ENCODE peak calls at places on chromosome 1, in six cellular contexts. P is colonic mucosa; S is bronchial epithelial cell; Z is tibial nerve; H is CD4-positive, alpha-beta T cell; W is psoas muscle. I is an unnamed sample.

GRCh38 chr1:42214447-42214871 is 49.9 kb upstream of the GUCA2A start:
- DNase-seq in P (peak), S (peak), Z (no peak), H (no peak), W (no peak), I (no peak)

GRCh38 chr1:18716785-18717678 is 86.4 kb downstream of the PAX7 start:
- DNase-seq in P (no peak), S (no peak), Z (no peak), H (no peak), W (no peak), I (no peak)

GRCh38 chr1:197692965-197693364 is 82.3 kb downstream of the DENND1B start:
- DNase-seq in P (no peak), S (peak), Z (no peak), H (no peak), W (no peak), I (no peak)

GRCh38 chr1:30427545-30427944 is 295.8 kb downstream of the MATN1 start:
- DNase-seq in P (no peak), S (no peak), Z (no peak), H (no peak), W (no peak), I (no peak)

GRCh38 chr1:163267962-163268361 is 53.8 kb upstream of the NUF2 start:
- DNase-seq in P (no peak), S (no peak), Z (no peak), H (no peak), W (no peak), I (no peak)

GRCh38 chr1:220908757-220909156 is 29.5 kb downstream of the HLX start:
- DNase-seq in P (no peak), S (no peak), Z (no peak), H (no peak), W (no peak), I (no peak)

GRCh38 chr1:8870118-8870517 is 8.4 kb downstream of the ENO1 start:
- DNase-seq in P (no peak), S (no peak), Z (no peak), H (no peak), W (no peak), I (no peak)

GRCh38 chr1:53949651-53950050 is 3.5 kb downstream of the LRRC42 start:
- DNase-seq in P (no peak), S (no peak), Z (no peak), H (no peak), W (no peak), I (no peak)

GRCh38 chr1:43563779-43564616 is 33.3 kb downstream of the PTPRF start:
- DNase-seq in P (no peak), S (peak), Z (no peak), H (no peak), W (no peak), I (peak)

GRCh38 chr1:2499260-2499659 is 23.2 kb downstream of the PLCH2 start:
- DNase-seq in P (no peak), S (no peak), Z (no peak), H (no peak), W (no peak), I (no peak)

GRCh38 chr1:214552174-214552608 is 789 bp upstream of the PTPN14 start:
- DNase-seq in P (peak), S (peak), Z (peak), H (no peak), W (peak), I (peak)

GRCh38 chr1:193216920-193217319 is 30.5 kb upstream of the B3GALT2 start:
- DNase-seq in P (no peak), S (no peak), Z (no peak), H (no peak), W (peak), I (no peak)

GRCh38 chr1:159076753-159077656 is at the start of gene AIM2:
- DNase-seq in P (peak), S (no peak), Z (no peak), H (peak), W (no peak), I (no peak)

GRCh38 chr1:232192781-232193450 is 437.0 kb downstream of the SIPA1L2 start:
- DNase-seq in P (no peak), S (peak), Z (no peak), H (no peak), W (no peak), I (no peak)

GRCh38 chr1:41739061-41739955 is 179.4 kb downstream of the HIVEP3 start:
- DNase-seq in P (peak), S (peak), Z (peak), H (peak), W (peak), I (no peak)

GRCh38 chr1:39818482-39818881 is 29.8 kb upstream of the BMP8B start:
- DNase-seq in P (peak), S (peak), Z (no peak), H (no peak), W (no peak), I (no peak)

GRCh38 chr1:41870076-41870562 is 48.6 kb downstream of the HIVEP3 start:
- DNase-seq in P (no peak), S (peak), Z (no peak), H (no peak), W (no peak), I (no peak)

GRCh38 chr1:998905-999796 is 746 bp downstream of the HES4 start:
- DNase-seq in P (peak), S (no peak), Z (no peak), H (no peak), W (peak), I (peak)

GRCh38 chr1:79822053-79822452 is 815.5 kb upstream of the ADGRL4 start:
- DNase-seq in P (no peak), S (no peak), Z (no peak), H (no peak), W (no peak), I (no peak)

GRCh38 chr1:110053557-110054428 is 16.7 kb downstream of the ALX3 start:
- DNase-seq in P (peak), S (peak), Z (peak), H (peak), W (peak), I (peak)

GRCh38 chr1:100387644-100388350 is 35.5 kb downstream of the CDC14A start:
- DNase-seq in P (no peak), S (peak), Z (no peak), H (no peak), W (no peak), I (no peak)

GRCh38 chr1:24557711-24558121 is 1.8 kb downstream of the NCMAP start:
- DNase-seq in P (no peak), S (no peak), Z (no peak), H (no peak), W (no peak), I (no peak)

GRCh38 chr1:114610546-114611245 is 29.3 kb upstream of the BCAS2 start:
- DNase-seq in P (no peak), S (peak), Z (no peak), H (no peak), W (no peak), I (no peak)

GRCh38 chr1:234893725-234894630 is 234.7 kb downstream of the TOMM20 start:
- DNase-seq in P (no peak), S (peak), Z (no peak), H (no peak), W (no peak), I (no peak)

GRCh38 chr1:224245188-224245587 is 62.1 kb downstream of the DEGS1 start:
- DNase-seq in P (peak), S (no peak), Z (no peak), H (no peak), W (peak), I (no peak)

GRCh38 chr1:204888294-204888693 is 17.6 kb downstream of the NFASC start:
- DNase-seq in P (no peak), S (no peak), Z (no peak), H (no peak), W (no peak), I (no peak)

GRCh38 chr1:45003741-45004140 is 7.4 kb downstream of the HECTD3 start:
- DNase-seq in P (no peak), S (no peak), Z (no peak), H (no peak), W (no peak), I (no peak)

GRCh38 chr1:157156058-157156541 is 17.9 kb upstream of the ETV3 start:
- DNase-seq in P (peak), S (peak), Z (peak), H (peak), W (peak), I (peak)

GRCh38 chr1:147892216-147892615 is 10.4 kb upstream of the GJA8 start:
- DNase-seq in P (no peak), S (peak), Z (no peak), H (no peak), W (no peak), I (no peak)

GRCh38 chr1:184150776-184151531 is 99.4 kb downstream of the TSEN15 start:
- DNase-seq in P (no peak), S (no peak), Z (no peak), H (no peak), W (peak), I (no peak)

GRCh38 chr1:70990460-70991253 is 57.0 kb downstream of the PTGER3 start:
- DNase-seq in P (no peak), S (no peak), Z (no peak), H (no peak), W (no peak), I (no peak)

GRCh38 chr1:43548285-43549271 is 17.9 kb downstream of the PTPRF start:
- DNase-seq in P (peak), S (peak), Z (no peak), H (no peak), W (no peak), I (no peak)

GRCh38 chr1:245434285-245434684 is 279.5 kb downstream of the KIF26B start:
- DNase-seq in P (no peak), S (no peak), Z (no peak), H (no peak), W (no peak), I (no peak)
- TF ChIP-seq CTCF in P (no peak), S (no peak), Z (no peak), H (no peak), W (no peak), I (no peak)

GRCh38 chr1:63087966-63088365 is 234.4 kb upstream of the FOXD3 start:
- DNase-seq in P (no peak), S (no peak), Z (no peak), H (no peak), W (no peak), I (no peak)
- TF ChIP-seq CTCF in P (no peak), S (no peak), Z (no peak), H (no peak), W (no peak), I (no peak)

GRCh38 chr1:59997479-59997878 is 70.9 kb upstream of the CYP2J2 start:
- DNase-seq in P (no peak), S (peak), Z (no peak), H (no peak), W (no peak), I (no peak)
- TF ChIP-seq CTCF in P (no peak), S (peak), Z (no peak), H (no peak), W (no peak), I (no peak)

GRCh38 chr1:11675362-11675761 is 5.6 kb downstream of the MAD2L2 start:
- DNase-seq in P (no peak), S (no peak), Z (no peak), H (no peak), W (no peak), I (no peak)
- TF ChIP-seq CTCF in P (no peak), S (no peak), Z (no peak), H (no peak), W (no peak), I (no peak)

GRCh38 chr1:7287013-7287412 is 484.1 kb upstream of the VAMP3 start:
- DNase-seq in P (no peak), S (no peak), Z (no peak), H (no peak), W (no peak), I (no peak)
- TF ChIP-seq CTCF in P (no peak), S (no peak), Z (no peak), H (no peak), W (no peak), I (no peak)

GRCh38 chr1:16913866-16914662 is 7.7 kb upstream of the CROCC start:
- DNase-seq in P (peak), S (peak), Z (peak), H (peak), W (peak), I (peak)
- TF ChIP-seq CTCF in P (no peak), S (no peak), Z (no peak), H (no peak), W (no peak), I (no peak)

DNA sequence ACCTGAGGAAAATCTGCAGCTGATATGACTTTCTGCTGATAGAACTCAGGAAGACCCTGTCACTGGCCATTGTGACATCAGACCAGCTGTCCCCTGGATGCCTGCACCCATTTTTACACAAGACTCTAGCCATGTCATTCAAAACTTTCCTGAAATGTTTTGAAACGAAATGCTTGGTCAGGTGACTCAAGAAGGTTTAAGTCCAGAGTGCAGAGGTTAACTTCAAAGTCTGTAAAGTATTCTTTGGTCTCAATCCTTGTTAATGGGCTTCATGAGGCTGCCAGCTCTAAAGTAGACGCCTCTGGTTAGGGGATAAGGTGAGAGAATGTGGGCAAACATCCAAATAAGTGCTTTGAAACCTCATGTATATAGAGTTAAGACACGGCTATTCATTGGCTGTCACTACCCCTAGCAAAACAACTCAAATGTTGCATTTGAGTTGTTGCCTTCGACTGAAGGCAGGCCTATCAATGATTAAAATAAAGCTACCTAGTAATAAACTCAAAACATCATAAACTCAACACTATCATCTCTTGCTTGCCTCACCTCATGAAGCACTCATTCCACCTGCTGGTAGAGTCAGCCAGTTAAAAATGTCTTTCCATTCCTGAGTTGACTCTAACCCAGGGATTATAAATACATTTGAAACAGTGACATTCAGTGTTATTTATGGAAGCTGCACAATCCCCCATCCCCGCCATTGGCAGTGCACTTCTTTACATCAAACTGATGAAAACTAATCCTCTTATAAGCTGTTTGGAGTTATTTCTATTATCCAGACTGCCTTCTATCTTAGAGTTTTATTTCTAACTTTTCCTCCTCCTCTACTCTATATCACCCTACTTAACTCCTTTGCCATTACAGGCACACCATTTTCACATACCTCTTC is 26.0 kb downstream of the RABIF start:
- DNase-seq in P (no peak), S (no peak), Z (no peak), H (no peak), W (no peak), I (no peak)
- TF ChIP-seq CTCF in P (no peak), S (no peak), Z (no peak), H (no peak), W (no peak), I (no peak)

DNA sequence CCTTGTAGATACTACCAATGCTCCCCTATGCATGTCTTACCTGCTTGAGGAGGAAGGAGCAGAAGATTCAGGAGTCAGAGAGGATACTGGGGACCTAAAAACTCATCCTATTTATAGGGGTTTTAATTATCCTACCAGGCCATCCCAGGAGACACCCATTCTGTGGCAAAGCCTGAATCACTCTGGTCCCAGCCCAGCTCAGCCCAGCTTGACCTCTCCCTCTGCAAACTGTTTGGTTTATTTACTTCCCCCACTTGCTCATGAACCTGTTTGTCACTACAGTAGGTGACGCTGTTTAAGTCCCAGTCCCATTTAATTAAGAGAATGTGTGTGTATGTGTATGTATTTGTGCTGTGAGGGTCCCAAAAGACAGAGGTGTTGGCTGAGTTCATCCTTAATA is at the start of gene RPTN:
- DNase-seq in P (no peak), S (no peak), Z (no peak), H (no peak), W (no peak), I (no peak)
- TF ChIP-seq CTCF in P (no peak), S (no peak), Z (no peak), H (no peak), W (no peak), I (no peak)

I was measured in mesothelial cell of epicardium.